ENCODE peak calls at places on chromosomes 4 and X, in nine cellular contexts. One of them, this sample, is unnamed.

GRCh38 chr4:168480991-168481588 is 798 bp upstream of the DDX60L start:
- DNase-seq in spleen: no peak
- DNase-seq in GM12892: peak; percentile 14
- DNase-seq in GM23338: no peak
- DNase-seq in GM12878: peak; percentile 16
- DNase-seq in K562: peak; percentile 9
- DNase-seq in breast epithelium: no peak
- DNase-seq in sigmoid colon: peak; percentile 65
- DNase-seq in stomach: no peak
- DNase-seq in this sample: no peak

GRCh38 chr4:140952709-140953108 is 180.6 kb downstream of the RNF150 start:
- DNase-seq in spleen: no peak
- DNase-seq in GM12892: no peak
- DNase-seq in GM23338: no peak
- DNase-seq in GM12878: no peak
- DNase-seq in K562: no peak
- DNase-seq in breast epithelium: no peak
- DNase-seq in sigmoid colon: no peak
- DNase-seq in stomach: no peak
- DNase-seq in this sample: no peak

GRCh38 chr4:140049924-140050681 is 103.9 kb downstream of the MAML3 start:
- DNase-seq in spleen: no peak
- DNase-seq in GM12892: no peak
- DNase-seq in GM23338: peak; percentile 82
- DNase-seq in GM12878: no peak
- DNase-seq in K562: no peak
- DNase-seq in breast epithelium: no peak
- DNase-seq in sigmoid colon: no peak
- DNase-seq in stomach: no peak
- DNase-seq in this sample: no peak

GRCh38 chr4:76821661-76822060 is 76.3 kb downstream of the SOWAHB start:
- DNase-seq in spleen: no peak
- DNase-seq in GM12892: no peak
- DNase-seq in GM23338: no peak
- DNase-seq in GM12878: no peak
- DNase-seq in K562: no peak
- DNase-seq in breast epithelium: no peak
- DNase-seq in sigmoid colon: no peak
- DNase-seq in stomach: no peak
- DNase-seq in this sample: no peak

GRCh38 chrX:149473966-149474365 is 31.1 kb downstream of the IDS start:
- DNase-seq in spleen: no peak
- DNase-seq in GM12892: no peak
- DNase-seq in GM23338: no peak
- DNase-seq in GM12878: no peak
- DNase-seq in K562: no peak
- DNase-seq in breast epithelium: no peak
- DNase-seq in sigmoid colon: no peak
- DNase-seq in stomach: no peak
- DNase-seq in this sample: no peak

GRCh38 chr4:175970734-175971133 is 94.9 kb upstream of the WDR17 start:
- DNase-seq in spleen: no peak
- DNase-seq in GM12892: no peak
- DNase-seq in GM23338: peak; percentile 24
- DNase-seq in GM12878: no peak
- DNase-seq in K562: no peak
- DNase-seq in breast epithelium: no peak
- DNase-seq in sigmoid colon: peak; percentile 65
- DNase-seq in stomach: no peak
- DNase-seq in this sample: no peak

GRCh38 chrX:40192196-40192595 is 94.4 kb upstream of the BCOR start:
- DNase-seq in spleen: no peak
- DNase-seq in GM12892: no peak
- DNase-seq in GM23338: no peak
- DNase-seq in GM12878: no peak
- DNase-seq in K562: no peak
- DNase-seq in breast epithelium: no peak
- DNase-seq in sigmoid colon: no peak
- DNase-seq in stomach: no peak
- DNase-seq in this sample: no peak

GRCh38 chrX:154720067-154720466 is 30.8 kb downstream of the GAB3 start:
- DNase-seq in spleen: no peak
- DNase-seq in GM12892: no peak
- DNase-seq in GM23338: no peak
- DNase-seq in GM12878: no peak
- DNase-seq in K562: no peak
- DNase-seq in breast epithelium: no peak
- DNase-seq in sigmoid colon: no peak
- DNase-seq in stomach: no peak
- DNase-seq in this sample: no peak

GRCh38 chr4:183541081-183542045 is 36.5 kb downstream of the ING2 start:
- DNase-seq in spleen: no peak
- DNase-seq in GM12892: no peak
- DNase-seq in GM23338: peak; percentile 73
- DNase-seq in GM12878: no peak
- DNase-seq in K562: no peak
- DNase-seq in breast epithelium: no peak
- DNase-seq in sigmoid colon: no peak
- DNase-seq in stomach: no peak
- DNase-seq in this sample: no peak

GRCh38 chr4:148776944-148777343 is 334.7 kb upstream of the NR3C2 start:
- DNase-seq in spleen: no peak
- DNase-seq in GM12892: no peak
- DNase-seq in GM23338: peak; percentile 3
- DNase-seq in GM12878: no peak
- DNase-seq in K562: no peak
- DNase-seq in breast epithelium: no peak
- DNase-seq in sigmoid colon: no peak
- DNase-seq in stomach: no peak
- DNase-seq in this sample: no peak

GRCh38 chrX:44439242-44439641 is 95.8 kb upstream of the EFHC2 start:
- DNase-seq in spleen: no peak
- DNase-seq in GM12892: no peak
- DNase-seq in GM23338: no peak
- DNase-seq in GM12878: no peak
- DNase-seq in K562: no peak
- DNase-seq in breast epithelium: no peak
- DNase-seq in sigmoid colon: no peak
- DNase-seq in stomach: no peak
- DNase-seq in this sample: no peak

GRCh38 chr4:109803924-109804571 is 2.2 kb upstream of the CFI start:
- DNase-seq in spleen: no peak
- DNase-seq in GM12892: no peak
- DNase-seq in GM23338: peak; percentile 79
- DNase-seq in GM12878: peak; percentile 7
- DNase-seq in K562: no peak
- DNase-seq in breast epithelium: no peak
- DNase-seq in sigmoid colon: no peak
- DNase-seq in stomach: no peak
- DNase-seq in this sample: no peak

GRCh38 chrX:19602866-19603620 is 87.7 kb upstream of the MAP3K15 start:
- DNase-seq in spleen: no peak
- DNase-seq in GM12892: no peak
- DNase-seq in GM23338: no peak
- DNase-seq in GM12878: no peak
- DNase-seq in K562: peak; percentile 7
- DNase-seq in breast epithelium: no peak
- DNase-seq in sigmoid colon: no peak
- DNase-seq in stomach: no peak
- DNase-seq in this sample: no peak

GRCh38 chrX:13938766-13939530 is 90.7 kb downstream of the GEMIN8 start:
- DNase-seq in spleen: no peak
- DNase-seq in GM12892: no peak
- DNase-seq in GM23338: peak; percentile 44
- DNase-seq in GM12878: no peak
- DNase-seq in K562: no peak
- DNase-seq in breast epithelium: no peak
- DNase-seq in sigmoid colon: no peak
- DNase-seq in stomach: no peak
- DNase-seq in this sample: no peak

GRCh38 chr4:2932951-2933565 is 30.1 kb downstream of the NOP14 start:
- DNase-seq in spleen: no peak
- DNase-seq in GM12892: no peak
- DNase-seq in GM23338: no peak
- DNase-seq in GM12878: no peak
- DNase-seq in K562: no peak
- DNase-seq in breast epithelium: no peak
- DNase-seq in sigmoid colon: peak; percentile 73
- DNase-seq in stomach: peak; percentile 38
- DNase-seq in this sample: no peak

GRCh38 chrX:50877310-50877709 is 33.2 kb upstream of the BMP15 start:
- DNase-seq in spleen: no peak
- DNase-seq in GM12892: no peak
- DNase-seq in GM23338: no peak
- DNase-seq in GM12878: no peak
- DNase-seq in K562: no peak
- DNase-seq in breast epithelium: no peak
- DNase-seq in sigmoid colon: no peak
- DNase-seq in stomach: no peak
- DNase-seq in this sample: no peak

GRCh38 chr4:8586671-8587468 is 5.7 kb upstream of the CPZ start:
- DNase-seq in spleen: peak; percentile 61
- DNase-seq in GM12892: no peak
- DNase-seq in GM23338: no peak
- DNase-seq in GM12878: no peak
- DNase-seq in K562: peak; percentile 20
- DNase-seq in breast epithelium: no peak
- DNase-seq in sigmoid colon: peak; percentile 48
- DNase-seq in stomach: no peak
- DNase-seq in this sample: peak; percentile 74

DNA sequence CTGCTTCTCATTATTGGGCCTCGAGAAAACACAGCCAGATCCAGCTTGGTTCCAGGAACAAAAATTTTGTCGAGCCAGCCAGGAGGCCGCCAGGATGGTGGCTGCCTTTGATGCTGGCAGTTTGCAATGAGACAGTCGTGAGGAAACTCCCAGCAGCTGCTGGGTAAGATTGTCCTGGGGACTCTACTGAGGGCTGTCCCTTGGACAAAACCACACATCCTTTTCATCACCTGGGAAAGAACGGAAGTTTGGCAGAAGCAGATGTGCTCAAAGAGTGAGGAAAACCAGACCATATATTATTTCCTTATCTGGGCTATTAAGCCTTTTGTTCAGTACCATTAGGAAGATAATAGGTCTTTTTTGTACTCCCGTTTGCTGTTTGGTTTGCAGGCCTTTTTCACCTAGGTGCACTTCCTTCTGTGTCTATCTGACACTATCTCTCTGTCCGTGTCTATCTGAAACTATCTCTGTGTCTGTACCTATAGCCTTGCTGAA is 13.4 kb upstream of the PAPSS1 start:
- DNase-seq in spleen: no peak
- DNase-seq in GM12892: no peak
- DNase-seq in GM23338: no peak
- DNase-seq in GM12878: no peak
- DNase-seq in K562: no peak
- DNase-seq in breast epithelium: no peak
- DNase-seq in sigmoid colon: no peak
- DNase-seq in stomach: no peak
- DNase-seq in this sample: no peak
- TF ChIP-seq POLR2AphosphoS5 in spleen: no peak
- TF ChIP-seq POLR2AphosphoS5 in GM12892: no peak
- TF ChIP-seq POLR2AphosphoS5 in GM23338: no peak
- TF ChIP-seq POLR2AphosphoS5 in GM12878: no peak
- TF ChIP-seq POLR2AphosphoS5 in K562: no peak
- TF ChIP-seq POLR2AphosphoS5 in breast epithelium: no peak
- TF ChIP-seq POLR2AphosphoS5 in sigmoid colon: peak; percentile 28
- TF ChIP-seq POLR2AphosphoS5 in stomach: no peak
- TF ChIP-seq POLR2AphosphoS5 in this sample: no peak

GRCh38 chr4:41538017-41538733 is at the start of gene LIMCH1:
- DNase-seq in spleen: peak; percentile 79
- DNase-seq in GM12892: no peak
- DNase-seq in GM23338: peak; percentile 59
- DNase-seq in GM12878: no peak
- DNase-seq in K562: no peak
- DNase-seq in breast epithelium: no peak
- DNase-seq in sigmoid colon: peak; percentile 83
- DNase-seq in stomach: no peak
- DNase-seq in this sample: peak; percentile 75
- TF ChIP-seq POLR2AphosphoS5 in spleen: peak; percentile 97
- TF ChIP-seq POLR2AphosphoS5 in GM12892: no peak
- TF ChIP-seq POLR2AphosphoS5 in GM23338: no peak
- TF ChIP-seq POLR2AphosphoS5 in GM12878: no peak
- TF ChIP-seq POLR2AphosphoS5 in K562: no peak
- TF ChIP-seq POLR2AphosphoS5 in breast epithelium: peak; percentile 30
- TF ChIP-seq POLR2AphosphoS5 in sigmoid colon: peak; percentile 30
- TF ChIP-seq POLR2AphosphoS5 in stomach: no peak
- TF ChIP-seq POLR2AphosphoS5 in this sample: no peak

GRCh38 chr4:26482508-26483462 is 7.5 kb downstream of the CCKAR start:
- DNase-seq in spleen: no peak
- DNase-seq in GM12892: no peak
- DNase-seq in GM23338: no peak
- DNase-seq in GM12878: no peak
- DNase-seq in K562: no peak
- DNase-seq in breast epithelium: no peak
- DNase-seq in sigmoid colon: no peak
- DNase-seq in stomach: no peak
- DNase-seq in this sample: no peak

GRCh38 chr4:26485684-26486083 is 4.6 kb downstream of the CCKAR start:
- DNase-seq in spleen: no peak
- DNase-seq in GM12892: no peak
- DNase-seq in GM23338: no peak
- DNase-seq in GM12878: no peak
- DNase-seq in K562: no peak
- DNase-seq in breast epithelium: no peak
- DNase-seq in sigmoid colon: no peak
- DNase-seq in stomach: no peak
- DNase-seq in this sample: no peak

GRCh38 chr4:26489101-26489669 is 1.1 kb downstream of the CCKAR start:
- DNase-seq in spleen: no peak
- DNase-seq in GM12892: no peak
- DNase-seq in GM23338: no peak
- DNase-seq in GM12878: no peak
- DNase-seq in K562: no peak
- DNase-seq in breast epithelium: no peak
- DNase-seq in sigmoid colon: no peak
- DNase-seq in stomach: no peak
- DNase-seq in this sample: no peak

GRCh38 chr4:26484538-26484937 is 5.7 kb downstream of the CCKAR start:
- DNase-seq in spleen: no peak
- DNase-seq in GM12892: no peak
- DNase-seq in GM23338: no peak
- DNase-seq in GM12878: no peak
- DNase-seq in K562: no peak
- DNase-seq in breast epithelium: no peak
- DNase-seq in sigmoid colon: no peak
- DNase-seq in stomach: no peak
- DNase-seq in this sample: no peak

GRCh38 chr4:26484032-26484515 is 6.2 kb downstream of the CCKAR start:
- DNase-seq in spleen: no peak
- DNase-seq in GM12892: no peak
- DNase-seq in GM23338: no peak
- DNase-seq in GM12878: no peak
- DNase-seq in K562: no peak
- DNase-seq in breast epithelium: no peak
- DNase-seq in sigmoid colon: peak; percentile 72
- DNase-seq in stomach: no peak
- DNase-seq in this sample: no peak
- TF ChIP-seq POLR2AphosphoS5 in spleen: no peak
- TF ChIP-seq POLR2AphosphoS5 in GM12892: no peak
- TF ChIP-seq POLR2AphosphoS5 in GM23338: no peak
- TF ChIP-seq POLR2AphosphoS5 in GM12878: no peak
- TF ChIP-seq POLR2AphosphoS5 in K562: no peak
- TF ChIP-seq POLR2AphosphoS5 in breast epithelium: no peak
- TF ChIP-seq POLR2AphosphoS5 in sigmoid colon: peak; percentile 98
- TF ChIP-seq POLR2AphosphoS5 in stomach: no peak
- TF ChIP-seq POLR2AphosphoS5 in this sample: no peak

GRCh38 chr4:119025916-119026661 is 109.5 kb upstream of the MYOZ2 start:
- DNase-seq in spleen: no peak
- DNase-seq in GM12892: no peak
- DNase-seq in GM23338: no peak
- DNase-seq in GM12878: no peak
- DNase-seq in K562: no peak
- DNase-seq in breast epithelium: peak; percentile 60
- DNase-seq in sigmoid colon: peak; percentile 89
- DNase-seq in stomach: no peak
- DNase-seq in this sample: no peak
- TF ChIP-seq POLR2AphosphoS5 in spleen: no peak
- TF ChIP-seq POLR2AphosphoS5 in GM12892: no peak
- TF ChIP-seq POLR2AphosphoS5 in GM23338: no peak
- TF ChIP-seq POLR2AphosphoS5 in GM12878: no peak
- TF ChIP-seq POLR2AphosphoS5 in K562: no peak
- TF ChIP-seq POLR2AphosphoS5 in breast epithelium: no peak
- TF ChIP-seq POLR2AphosphoS5 in sigmoid colon: peak; percentile 88
- TF ChIP-seq POLR2AphosphoS5 in stomach: peak; percentile 93
- TF ChIP-seq POLR2AphosphoS5 in this sample: peak; percentile 66